ENCODE peak calls at places on chromosomes 4 and X, in nine cellular contexts. Y is substantia nigra, R is Peyer's patch, P is pancreas, W is psoas muscle, V is GM23248, Z is lung, M is PC-9, L is cardiac muscle cell. T is an unnamed sample.

GRCh38 chr4:180635276-180635675 is 1607.9 kb upstream of the TENM3 start:
- DNase-seq in Y (no peak), R (no peak), P (no peak), W (no peak), V (no peak), Z (no peak), M (no peak), L (no peak), T (no peak)

GRCh38 chrX:70979136-70979762 is 48.4 kb upstream of the SLC7A3 start:
- DNase-seq in Y (no peak), R (no peak), P (no peak), W (no peak), V (peak), Z (no peak), M (no peak), L (peak), T (no peak)

GRCh38 chr4:37243722-37244582 is 591 bp upstream of the NWD2 start:
- DNase-seq in Y (no peak), R (no peak), P (no peak), W (no peak), V (no peak), Z (no peak), M (no peak), L (peak), T (no peak)

GRCh38 chr4:172654482-172654881 is 514.1 kb upstream of the GALNT7 start:
- DNase-seq in Y (no peak), R (no peak), P (no peak), W (no peak), V (no peak), Z (no peak), M (no peak), L (no peak), T (no peak)

GRCh38 chrX:96102997-96103396 is 581.6 kb upstream of the DIAPH2 start:
- DNase-seq in Y (no peak), R (no peak), P (no peak), W (no peak), V (no peak), Z (no peak), M (no peak), L (no peak), T (no peak)

GRCh38 chrX:103635436-103635835 is 6.7 kb downstream of the TCEAL1 start:
- DNase-seq in Y (no peak), R (no peak), P (no peak), W (no peak), V (peak), Z (no peak), M (no peak), L (no peak), T (no peak)

GRCh38 chr4:127631420-127631819 is 1.3 kb upstream of the INTU start:
- DNase-seq in Y (no peak), R (no peak), P (no peak), W (no peak), V (peak), Z (no peak), M (peak), L (no peak), T (peak)

GRCh38 chrX:129622757-129623301 is 31.9 kb downstream of the APLN start:
- DNase-seq in Y (no peak), R (no peak), P (no peak), W (no peak), V (no peak), Z (no peak), M (peak), L (peak), T (no peak)

GRCh38 chr4:82599336-82599735 is 37.5 kb upstream of the TMEM150C start:
- DNase-seq in Y (no peak), R (no peak), P (no peak), W (no peak), V (no peak), Z (no peak), M (no peak), L (no peak), T (no peak)

GRCh38 chr4:74543983-74544382 is 99.0 kb downstream of the AREG start:
- DNase-seq in Y (no peak), R (no peak), P (no peak), W (no peak), V (peak), Z (no peak), M (no peak), L (peak), T (no peak)
- H3K27ac ChIP-seq in Y (no peak), R (peak), P (no peak), W (no peak), V (peak), Z (no peak), M (peak), L (no peak), T (peak)

GRCh38 chrX:153414838-153415552 is 3.7 kb downstream of the ZFP92 start:
- DNase-seq in Y (no peak), R (no peak), P (no peak), W (no peak), V (peak), Z (no peak), M (no peak), L (peak), T (no peak)
- H3K27ac ChIP-seq in Y (no peak), R (no peak), P (no peak), W (no peak), V (no peak), Z (peak), M (no peak), L (no peak), T (no peak)

GRCh38 chr4:105679186-105679585 is 29.3 kb downstream of the INTS12 start:
- DNase-seq in Y (no peak), R (no peak), P (no peak), W (no peak), V (no peak), Z (no peak), M (peak), L (no peak), T (no peak)

GRCh38 chr4:105677689-105678088 is 30.8 kb downstream of the INTS12 start:
- DNase-seq in Y (no peak), R (no peak), P (no peak), W (no peak), V (no peak), Z (no peak), M (no peak), L (no peak), T (no peak)

GRCh38 chr4:105670684-105671083 is 37.8 kb downstream of the INTS12 start:
- DNase-seq in Y (no peak), R (no peak), P (no peak), W (no peak), V (no peak), Z (no peak), M (no peak), L (no peak), T (no peak)

GRCh38 chr4:105674011-105674410 is 34.5 kb downstream of the INTS12 start:
- DNase-seq in Y (no peak), R (no peak), P (no peak), W (no peak), V (no peak), Z (no peak), M (no peak), L (no peak), T (no peak)
- H3K27ac ChIP-seq in Y (no peak), R (no peak), P (no peak), W (no peak), V (no peak), Z (no peak), M (no peak), L (no peak), T (no peak)

DNA sequence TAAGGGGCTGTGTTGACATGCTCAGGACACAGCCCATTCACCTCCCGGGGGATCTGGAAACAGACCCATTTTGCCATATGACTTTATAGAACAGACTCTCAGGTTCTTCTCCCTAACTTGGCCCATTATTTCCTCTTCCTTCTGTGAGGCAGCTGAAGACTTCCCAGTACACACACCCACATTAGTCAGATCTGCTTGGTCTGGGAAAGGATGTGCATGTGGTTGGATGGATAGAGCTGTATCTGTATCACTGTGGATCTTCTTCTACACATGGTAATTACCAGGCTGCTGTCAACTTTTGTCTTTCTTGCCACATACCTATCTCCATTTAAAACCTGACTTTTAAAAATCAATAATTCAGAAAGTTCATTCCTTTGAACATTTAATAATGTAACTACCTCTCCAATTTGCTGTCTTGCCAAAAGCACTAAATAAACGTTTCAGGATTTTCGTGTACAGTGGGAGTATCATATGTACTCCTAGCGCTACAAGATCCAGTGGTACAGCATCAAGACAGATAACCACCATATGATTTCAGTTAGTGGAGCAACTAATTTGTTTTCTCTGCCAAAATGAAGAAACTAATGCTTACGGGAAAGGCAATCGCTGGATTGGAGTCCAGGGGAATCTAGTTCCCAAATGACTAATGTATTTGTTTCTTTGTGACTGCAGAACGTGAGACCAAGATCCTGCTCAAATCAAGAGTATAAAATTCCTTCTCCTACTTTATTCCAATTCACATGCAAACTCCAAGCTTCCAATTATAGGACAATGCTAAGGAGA is 134.1 kb upstream of the MAP3K15 start:
- DNase-seq in Y (no peak), R (no peak), P (no peak), W (no peak), V (peak), Z (no peak), M (no peak), L (peak), T (no peak)
- H3K27ac ChIP-seq in Y (peak), R (no peak), P (no peak), W (no peak), V (peak), Z (no peak), M (no peak), L (no peak), T (no peak)

DNA sequence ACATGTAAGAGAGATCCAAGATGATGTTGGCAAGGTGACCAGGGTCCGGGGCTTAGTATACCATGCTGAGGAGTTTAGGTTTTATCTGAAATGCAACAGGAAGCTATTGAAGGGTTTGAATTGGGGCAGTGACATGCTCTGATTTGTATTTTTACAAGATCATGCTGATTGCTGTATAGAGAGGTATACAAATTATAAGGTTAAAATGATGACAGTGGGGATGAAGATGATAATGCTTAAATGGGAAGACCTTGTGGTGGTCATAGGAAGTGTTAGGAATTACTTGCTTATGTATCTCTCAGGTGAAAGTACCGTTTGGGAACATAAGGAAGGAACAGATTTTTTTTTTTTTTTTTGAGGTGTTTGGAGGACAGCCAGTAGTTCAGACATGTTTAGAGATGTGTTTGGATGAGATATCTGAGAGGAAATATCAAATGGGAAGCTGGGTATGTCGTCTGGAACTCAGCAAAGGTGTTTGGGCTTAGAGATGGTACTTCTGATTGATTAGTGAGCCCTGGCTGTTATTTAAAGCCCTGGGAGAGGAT is 5.0 kb downstream of the BMP2K start:
- DNase-seq in Y (no peak), R (no peak), P (no peak), W (no peak), V (peak), Z (no peak), M (no peak), L (no peak), T (no peak)
- H3K27ac ChIP-seq in Y (no peak), R (no peak), P (no peak), W (no peak), V (no peak), Z (no peak), M (no peak), L (no peak), T (no peak)

GRCh38 chr4:145132521-145133098 is 34.5 kb downstream of the ABCE1 start:
- DNase-seq in Y (no peak), R (no peak), P (no peak), W (no peak), V (peak), Z (no peak), M (no peak), L (peak), T (no peak)

GRCh38 chr4:145130788-145131398 is 32.8 kb downstream of the ABCE1 start:
- DNase-seq in Y (no peak), R (no peak), P (no peak), W (no peak), V (peak), Z (peak), M (no peak), L (peak), T (no peak)

GRCh38 chr4:145131848-145132247 is 33.7 kb downstream of the ABCE1 start:
- DNase-seq in Y (no peak), R (no peak), P (no peak), W (no peak), V (no peak), Z (no peak), M (no peak), L (no peak), T (no peak)

GRCh38 chr4:145125396-145125795 is 27.3 kb downstream of the ABCE1 start:
- DNase-seq in Y (no peak), R (no peak), P (no peak), W (no peak), V (no peak), Z (no peak), M (no peak), L (no peak), T (no peak)

DNA sequence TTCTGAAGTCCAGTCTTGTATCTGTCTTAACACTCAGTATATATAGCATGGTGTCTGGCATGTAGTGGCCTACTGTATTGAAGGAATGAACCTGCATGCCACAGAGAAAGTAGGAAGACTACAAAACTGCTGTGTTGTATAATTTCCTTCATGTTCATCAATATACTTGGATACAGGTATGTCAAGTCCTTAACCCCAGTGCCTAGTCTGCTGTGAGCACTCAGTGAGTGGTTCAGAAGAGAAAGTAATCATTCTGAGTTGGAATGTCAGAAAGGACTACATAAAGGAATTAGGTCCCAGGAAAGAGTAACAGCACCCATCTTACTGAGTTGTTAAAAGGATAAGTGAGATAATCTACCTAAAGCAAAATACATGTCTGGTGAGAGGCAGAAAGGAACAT is 32.0 kb downstream of the ABCE1 start:
- DNase-seq in Y (no peak), R (no peak), P (no peak), W (no peak), V (no peak), Z (no peak), M (no peak), L (no peak), T (no peak)
- H3K27ac ChIP-seq in Y (no peak), R (no peak), P (no peak), W (no peak), V (peak), Z (no peak), M (no peak), L (peak), T (peak)

GRCh38 chr4:3223986-3224748 is 24.8 kb upstream of the MSANTD1 start:
- DNase-seq in Y (no peak), R (no peak), P (no peak), W (peak), V (no peak), Z (no peak), M (no peak), L (no peak), T (no peak)

GRCh38 chr4:3226944-3227343 is 22.0 kb upstream of the MSANTD1 start:
- DNase-seq in Y (no peak), R (no peak), P (no peak), W (peak), V (no peak), Z (no peak), M (no peak), L (no peak), T (no peak)

GRCh38 chr4:3224971-3225850 is 23.7 kb upstream of the MSANTD1 start:
- DNase-seq in Y (no peak), R (no peak), P (no peak), W (peak), V (no peak), Z (no peak), M (no peak), L (no peak), T (no peak)

GRCh38 chr4:3226467-3226866 is 22.5 kb upstream of the MSANTD1 start:
- DNase-seq in Y (peak), R (no peak), P (no peak), W (peak), V (no peak), Z (no peak), M (no peak), L (no peak), T (no peak)

GRCh38 chr4:3225946-3226345 is 23.0 kb upstream of the MSANTD1 start:
- DNase-seq in Y (no peak), R (no peak), P (no peak), W (peak), V (no peak), Z (no peak), M (no peak), L (no peak), T (no peak)
- H3K27ac ChIP-seq in Y (no peak), R (peak), P (no peak), W (no peak), V (no peak), Z (no peak), M (no peak), L (peak), T (no peak)

GRCh38 chr4:12924728-12925320 is 559.3 kb downstream of the RAB28 start:
- DNase-seq in Y (no peak), R (no peak), P (no peak), W (no peak), V (no peak), Z (no peak), M (no peak), L (no peak), T (no peak)

GRCh38 chr4:12929784-12930183 is 554.4 kb downstream of the RAB28 start:
- DNase-seq in Y (no peak), R (no peak), P (no peak), W (no peak), V (no peak), Z (no peak), M (no peak), L (no peak), T (no peak)

GRCh38 chr4:12924253-12924652 is 559.9 kb downstream of the RAB28 start:
- DNase-seq in Y (no peak), R (no peak), P (no peak), W (no peak), V (no peak), Z (no peak), M (no peak), L (no peak), T (no peak)

GRCh38 chr4:12928751-12929150 is 555.4 kb downstream of the RAB28 start:
- DNase-seq in Y (no peak), R (no peak), P (no peak), W (no peak), V (no peak), Z (no peak), M (no peak), L (no peak), T (no peak)

GRCh38 chr4:12926189-12927066 is 557.7 kb downstream of the RAB28 start:
- DNase-seq in Y (no peak), R (no peak), P (no peak), W (no peak), V (no peak), Z (no peak), M (no peak), L (no peak), T (no peak)
- H3K27ac ChIP-seq in Y (no peak), R (no peak), P (no peak), W (no peak), V (no peak), Z (no peak), M (no peak), L (no peak), T (no peak)

DNA sequence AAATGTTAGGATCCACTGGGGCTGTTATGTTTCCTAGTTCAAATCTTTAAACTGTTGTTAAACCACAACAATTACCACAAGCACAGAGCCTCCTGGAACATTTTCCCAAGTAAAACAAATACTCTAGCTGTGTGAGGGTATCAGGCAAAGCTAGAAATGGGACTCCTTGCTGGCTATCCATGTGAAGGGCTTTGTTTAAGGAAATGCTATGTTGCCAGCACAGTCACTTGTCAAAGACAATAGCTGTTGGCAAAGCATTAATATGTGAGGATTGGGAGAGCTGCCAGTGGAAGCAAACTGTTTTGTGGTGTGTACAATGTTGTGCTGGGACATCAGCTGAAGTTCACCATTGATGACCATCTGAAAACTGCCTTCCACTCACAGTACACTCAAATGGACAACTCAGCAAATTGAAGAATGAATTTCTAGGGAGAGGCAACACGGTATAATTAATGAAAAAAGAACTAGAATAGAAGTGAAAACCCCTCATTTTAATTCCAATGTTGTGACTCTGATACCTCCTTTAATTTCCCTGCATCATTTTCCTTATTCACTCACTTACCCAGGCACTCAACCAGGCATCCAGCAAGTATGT is 100.8 kb downstream of the ANXA3 start:
- DNase-seq in Y (peak), R (no peak), P (no peak), W (no peak), V (peak), Z (no peak), M (no peak), L (peak), T (no peak)
- H3K27ac ChIP-seq in Y (peak), R (no peak), P (no peak), W (no peak), V (peak), Z (peak), M (no peak), L (no peak), T (no peak)